ENCODE peak calls at places on chromosomes 16 and 17, in five cellular contexts. Q, E, U, M and O are unnamed samples.
A peak's percentile ranks its signal among the peaks of the same experiment; 100 is the strongest.

GRCh38 chr17:83109793-83110645 is 30.6 kb downstream of the METRNL start:
- DNase-seq in Q (no peak), E (peak; percentile 86), U (no peak), M (no peak), O (peak; percentile 98)

GRCh38 chr16:69324013-69324531 is 6.3 kb downstream of the PDF start:
- DNase-seq in Q (no peak), E (no peak), U (no peak), M (peak; percentile 44), O (no peak)

GRCh38 chr16:48444574-48444973 is 59.4 kb upstream of the SIAH1 start:
- DNase-seq in Q (no peak), E (peak; percentile 31), U (no peak), M (no peak), O (peak; percentile 62)

GRCh38 chr16:85370881-85371651 is 242.1 kb upstream of the GSE1 start:
- DNase-seq in Q (no peak), E (no peak), U (no peak), M (no peak), O (no peak)

GRCh38 chr16:69703638-69704037 is 22.7 kb downstream of the NQO1 start:
- DNase-seq in Q (no peak), E (no peak), U (no peak), M (no peak), O (no peak)

GRCh38 chr17:55177159-55177913 is 87.4 kb upstream of the HLF start:
- DNase-seq in Q (peak; percentile 15), E (no peak), U (peak; percentile 30), M (no peak), O (no peak)

GRCh38 chr17:7392696-7393612 is 1.4 kb downstream of the PLSCR3 start:
- DNase-seq in Q (no peak), E (no peak), U (peak; percentile 81), M (no peak), O (no peak)

GRCh38 chr17:75301502-75302206 is 12.4 kb upstream of the SLC25A19 start:
- DNase-seq in Q (no peak), E (no peak), U (no peak), M (peak; percentile 58), O (no peak)

GRCh38 chr17:82577300-82577699 is 57.8 kb downstream of the FOXK2 start:
- DNase-seq in Q (no peak), E (no peak), U (peak; percentile 42), M (no peak), O (no peak)

GRCh38 chr17:75828051-75828400 is 16.2 kb downstream of the UNC13D start:
- DNase-seq in Q (no peak), E (peak; percentile 63), U (peak; percentile 85), M (no peak), O (no peak)

GRCh38 chr17:1055751-1056645 is 59.1 kb downstream of the TIMM22 start:
- DNase-seq in Q (peak; percentile 52), E (peak; percentile 75), U (peak; percentile 97), M (peak; percentile 24), O (no peak)

GRCh38 chr17:74803388-74803930 is 27.3 kb upstream of the NAT9 start:
- DNase-seq in Q (no peak), E (no peak), U (no peak), M (no peak), O (no peak)

GRCh38 chr17:39027037-39027436 is 59.8 kb upstream of the FBXO47 start:
- DNase-seq in Q (no peak), E (peak; percentile 73), U (peak; percentile 85), M (no peak), O (no peak)

GRCh38 chr17:53543363-53543927 is 279.3 kb upstream of the KIF2B start:
- DNase-seq in Q (no peak), E (no peak), U (no peak), M (no peak), O (no peak)
- H3K4me3 ChIP-seq in Q (no peak overlapping the region), E (no peak overlapping the region), U (no peak overlapping the region), M (no peak overlapping the region), O (no peak overlapping the region)

DNA sequence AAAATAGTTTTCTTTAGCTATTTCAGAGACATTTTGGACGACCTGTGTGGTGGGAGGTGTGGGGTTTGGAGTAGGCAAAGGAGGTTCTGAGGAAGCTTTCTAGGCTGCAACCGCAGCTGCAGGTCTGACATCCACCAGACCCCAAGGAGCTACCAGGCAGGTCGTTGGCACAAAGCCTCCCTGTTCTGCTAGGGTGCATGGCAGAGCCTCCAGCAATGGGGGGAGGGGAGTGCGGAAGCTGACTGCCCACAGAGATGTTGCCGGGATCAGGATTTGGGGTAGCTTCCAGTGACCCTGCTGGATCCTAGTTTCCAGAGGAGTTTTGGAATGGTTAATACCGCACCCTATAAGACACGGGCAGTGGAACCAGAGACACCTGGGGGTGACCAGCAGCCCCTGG is 58.4 kb downstream of the RAP1GAP2 start:
- DNase-seq in Q (no peak), E (peak; percentile 49), U (no peak), M (no peak), O (no peak)
- H3K4me3 ChIP-seq in Q (no peak overlapping the region), E (peak overlapping the region; percentile 61), U (peak overlapping the region; percentile 93), M (no peak overlapping the region), O (peak overlapping the region; percentile 88)

DNA sequence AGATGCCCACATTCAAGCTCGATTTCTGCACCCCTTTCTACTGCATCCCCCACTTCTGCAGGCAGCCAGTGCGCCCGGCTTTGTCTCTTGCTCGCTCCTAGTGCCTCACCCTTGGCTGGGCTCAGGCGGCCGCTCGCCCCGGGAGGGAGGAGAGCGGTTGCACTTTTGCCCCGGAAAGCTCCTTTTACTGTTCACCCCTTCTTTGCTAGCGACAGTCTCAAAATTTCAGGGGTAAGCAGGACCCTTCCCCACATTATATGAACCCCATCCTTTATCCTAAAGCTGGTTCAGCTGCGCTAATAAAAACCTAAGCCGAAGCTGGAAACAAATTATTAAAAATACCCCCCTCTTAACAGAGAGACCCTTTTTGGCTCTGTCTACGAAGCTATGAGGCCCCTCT is 987 bp downstream of the HOXB5 start:
- DNase-seq in Q (no peak), E (no peak), U (peak; percentile 70), M (no peak), O (no peak)
- H3K4me3 ChIP-seq in Q (no peak overlapping the region), E (no peak overlapping the region), U (no peak overlapping the region), M (no peak overlapping the region), O (peak overlapping the region; percentile 60)

GRCh38 chr16:13907431-13907830 is 12.5 kb upstream of the ERCC4 start:
- DNase-seq in Q (no peak), E (no peak), U (no peak), M (no peak), O (no peak)

GRCh38 chr16:13909872-13910303 is 10.1 kb upstream of the ERCC4 start:
- DNase-seq in Q (no peak), E (peak; percentile 69), U (no peak), M (no peak), O (peak; percentile 94)

GRCh38 chr16:13904179-13904691 is 15.7 kb upstream of the ERCC4 start:
- DNase-seq in Q (no peak), E (no peak), U (no peak), M (no peak), O (no peak)

GRCh38 chr16:13909069-13909468 is 10.9 kb upstream of the ERCC4 start:
- DNase-seq in Q (no peak), E (no peak), U (no peak), M (no peak), O (no peak)

GRCh38 chr16:13906426-13907089 is 13.4 kb upstream of the ERCC4 start:
- DNase-seq in Q (no peak), E (no peak), U (no peak), M (peak; percentile 35), O (no peak)
- H3K4me3 ChIP-seq in Q (no peak overlapping the region), E (no peak overlapping the region), U (no peak overlapping the region), M (no peak overlapping the region), O (no peak overlapping the region)

DNA sequence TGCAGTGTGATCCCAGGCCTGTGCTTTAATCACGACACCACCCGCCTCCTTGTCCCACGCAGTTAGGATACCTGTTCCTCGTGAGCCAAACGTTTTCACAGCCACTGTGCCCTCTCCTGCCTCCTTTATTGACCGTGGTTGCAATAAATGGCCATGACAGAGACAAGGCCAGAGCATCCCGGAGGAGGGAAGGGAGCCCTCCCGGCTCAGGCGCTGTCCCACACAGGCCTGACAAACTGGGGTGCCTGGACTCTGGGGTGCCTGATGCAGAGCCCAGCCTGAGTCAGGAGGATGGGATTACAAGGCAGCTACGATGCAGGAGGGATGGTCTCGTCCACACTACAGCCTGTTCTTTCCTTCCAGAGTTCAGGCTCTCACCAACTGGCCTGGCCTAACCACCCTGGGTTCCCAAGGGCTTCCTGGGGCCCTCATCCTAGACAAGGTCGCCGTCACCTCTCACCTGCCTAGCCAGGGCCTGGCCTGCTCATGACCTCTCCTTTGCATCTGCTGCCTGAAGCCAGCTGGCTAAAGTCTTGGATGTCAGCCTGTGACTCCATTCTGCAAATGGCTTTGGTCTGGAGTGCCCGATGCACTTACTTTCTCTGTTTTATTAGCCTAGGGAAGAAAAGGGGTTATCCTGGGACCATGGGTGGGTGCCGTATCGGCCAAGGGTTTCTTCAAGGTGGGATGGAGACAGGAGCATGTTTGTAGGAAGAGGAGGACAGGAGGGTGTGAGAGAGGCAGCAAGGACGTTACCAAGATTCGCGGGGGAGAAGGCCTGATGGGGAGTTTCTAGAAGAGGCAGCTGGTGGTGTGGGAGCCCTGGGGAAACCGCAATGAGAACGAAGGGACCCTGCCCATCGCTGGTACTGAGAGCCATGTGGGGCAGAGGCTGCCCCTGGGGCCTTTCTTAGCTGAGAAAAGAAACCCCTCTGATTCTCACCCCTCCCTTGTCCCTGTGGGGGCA is 234.3 kb upstream of the TNRC6C start:
- DNase-seq in Q (no peak), E (no peak), U (no peak), M (no peak), O (peak; percentile 59)
- H3K4me3 ChIP-seq in Q (no peak overlapping the region), E (no peak overlapping the region), U (no peak overlapping the region), M (no peak overlapping the region), O (no peak overlapping the region)

GRCh38 chr17:50218071-50218759 is 16.8 kb upstream of the COL1A1 start:
- DNase-seq in Q (no peak), E (no peak), U (no peak), M (no peak), O (no peak)
- H3K4me3 ChIP-seq in Q (no peak overlapping the region), E (no peak overlapping the region), U (no peak overlapping the region), M (no peak overlapping the region), O (peak overlapping the region; percentile 28)